ENCODE peak calls at places on chromosomes 7 and 10, in nine cellular contexts. C is colonic mucosa, B is neural progenitor cell, D is psoas muscle, I is left ventricle myocardium inferior, W is bronchial epithelial cell, M is choroid plexus epithelial cell, H is BE2C, E is HCT116. A is an unnamed sample.

GRCh38 chr10:60041489-60042133 is 135.3 kb upstream of the CCDC6 start:
- DNase-seq in B (no peak), M (no peak), I (no peak), H (no peak), C (peak), W (no peak), E (no peak), D (no peak), A (no peak)

GRCh38 chr7:29281782-29282541 is 87.4 kb downstream of the CHN2 start:
- DNase-seq in E (no peak), C (peak), I (peak), W (peak), B (no peak), D (no peak), H (peak), M (peak), A (peak)

GRCh38 chr10:12547301-12547771 is 198.0 kb downstream of the CAMK1D start:
- DNase-seq in M (peak), B (no peak), C (no peak), I (no peak), D (no peak), H (no peak), E (no peak), W (no peak), A (no peak)

GRCh38 chr7:66542528-66543373 is 85.9 kb upstream of the KCTD7 start:
- DNase-seq in E (no peak), D (no peak), W (peak), M (peak), B (no peak), C (no peak), I (no peak), H (no peak), A (peak)

GRCh38 chr7:80858141-80858903 is 60.5 kb downstream of the SEMA3C start:
- DNase-seq in W (peak), M (peak), B (no peak), D (no peak), H (no peak), E (no peak), I (no peak), C (no peak), A (peak)

GRCh38 chr7:150323682-150324365 is 479 bp upstream of the ACTR3C start:
- DNase-seq in W (peak), D (no peak), B (no peak), M (peak), C (peak), H (no peak), I (no peak), E (no peak), A (no peak)

GRCh38 chr10:117075064-117075463 is 63.0 kb downstream of the VAX1 start:
- DNase-seq in W (peak), C (no peak), D (no peak), E (no peak), H (no peak), B (no peak), M (peak), I (no peak), A (peak)

GRCh38 chr10:2933924-2934323 is 133.4 kb upstream of the PFKP start:
- DNase-seq in E (no peak), C (no peak), I (no peak), H (no peak), M (no peak), B (no peak), W (no peak), D (no peak), A (no peak)

GRCh38 chr10:86944471-86944870 is 12.9 kb downstream of the MMRN2 start:
- DNase-seq in W (peak), C (no peak), B (no peak), M (peak), E (no peak), D (no peak), H (no peak), I (no peak), A (peak)

GRCh38 chr7:152761116-152761748 is 1.7 kb downstream of the ACTR3B start:
- DNase-seq in D (no peak), W (peak), B (no peak), C (no peak), H (no peak), I (no peak), M (peak), E (no peak), A (peak)

GRCh38 chr7:76354516-76354915 is 4.3 kb downstream of the YWHAG start:
- DNase-seq in B (no peak), W (no peak), M (no peak), H (no peak), D (no peak), C (no peak), I (no peak), E (no peak), A (no peak)

GRCh38 chr7:142327555-142327954 is 69.7 kb upstream of the PRSS58 start:
- DNase-seq in M (no peak), C (no peak), E (no peak), H (no peak), W (no peak), D (no peak), B (peak), I (no peak), A (no peak)

GRCh38 chr10:118948784-118949183 is 80.7 kb upstream of the NANOS1 start:
- DNase-seq in W (no peak), E (no peak), D (no peak), C (no peak), I (no peak), H (no peak), M (no peak), B (no peak), A (no peak)

GRCh38 chr7:44213872-44214595 is 13.3 kb downstream of the YKT6 start:
- DNase-seq in C (no peak), D (no peak), W (peak), I (no peak), E (peak), M (peak), B (peak), H (no peak), A (peak)

GRCh38 chr10:107986571-107986970 is 822.1 kb upstream of the SORCS1 start:
- DNase-seq in M (no peak), W (no peak), C (no peak), D (no peak), H (no peak), E (no peak), I (no peak), B (no peak), A (peak)

GRCh38 chr10:35572583-35572982 is 32.6 kb upstream of the GJD4 start:
- DNase-seq in C (no peak), I (no peak), M (peak), H (no peak), B (no peak), E (no peak), D (no peak), W (no peak), A (peak)

GRCh38 chr7:38317457-38318037 is 44.1 kb upstream of the TARP start:
- DNase-seq in E (no peak), D (no peak), B (no peak), I (no peak), M (no peak), H (no peak), C (no peak), W (no peak), A (no peak)

GRCh38 chr7:71824356-71824755 is 587.8 kb downstream of the CALN1 start:
- DNase-seq in B (peak), C (no peak), I (no peak), E (no peak), H (no peak), M (peak), D (no peak), W (no peak), A (peak)

GRCh38 chr10:22334414-22335203 is 10.7 kb upstream of the SPAG6 start:
- DNase-seq in E (no peak), D (peak), H (no peak), I (no peak), C (peak), B (peak), M (no peak), W (no peak), A (no peak)

GRCh38 chr10:3542185-3542611 is 242.8 kb downstream of the KLF6 start:
- DNase-seq in E (no peak), C (no peak), M (peak), W (peak), B (no peak), I (no peak), D (peak), H (no peak), A (peak)

GRCh38 chr7:110975476-110975875 is 115.5 kb upstream of the LRRN3 start:
- DNase-seq in E (no peak), I (no peak), B (no peak), W (no peak), H (no peak), C (no peak), M (no peak), D (no peak), A (no peak)

GRCh38 chr7:1520574-1521234 is 9.8 kb upstream of the MAFK start:
- DNase-seq in I (no peak), W (peak), E (peak), H (no peak), D (no peak), C (no peak), M (peak), B (no peak), A (peak)

GRCh38 chr10:96511044-96511945 is 2.4 kb downstream of the TLL2 start:
- DNase-seq in W (peak), D (no peak), I (no peak), B (peak), M (peak), C (peak), E (peak), H (peak), A (peak)

GRCh38 chr7:32256376-32256775 is 186.2 kb upstream of the PDE1C start:
- DNase-seq in H (no peak), E (no peak), I (no peak), D (no peak), W (no peak), M (no peak), C (no peak), B (no peak), A (no peak)

GRCh38 chr10:28250358-28250757 is 52.5 kb downstream of the MPP7 start:
- DNase-seq in C (no peak), M (no peak), H (no peak), I (no peak), D (no peak), B (no peak), W (no peak), E (no peak), A (no peak)

GRCh38 chr7:120114626-120115025 is 158.3 kb upstream of the KCND2 start:
- DNase-seq in H (no peak), W (no peak), C (no peak), D (no peak), M (no peak), I (no peak), E (no peak), B (no peak), A (no peak)

GRCh38 chr10:70523549-70523948 is 45.0 kb downstream of the PALD1 start:
- DNase-seq in M (no peak), I (no peak), C (no peak), E (no peak), D (no peak), B (no peak), H (no peak), W (no peak), A (no peak)

GRCh38 chr7:117323585-117323876 is 673 bp upstream of the WNT2 start:
- DNase-seq in C (no peak), I (no peak), H (no peak), B (peak), E (no peak), W (no peak), D (no peak), M (no peak), A (peak)

GRCh38 chr10:131213651-131214505 is 97.6 kb downstream of the TCERG1L start:
- DNase-seq in C (no peak), E (no peak), B (no peak), M (no peak), D (no peak), H (no peak), W (no peak), I (no peak), A (no peak)

GRCh38 chr7:25025218-25025671 is 45.3 kb upstream of the OSBPL3 start:
- DNase-seq in D (no peak), M (peak), B (no peak), H (no peak), E (no peak), C (no peak), W (peak), I (no peak), A (peak)

GRCh38 chr7:131583430-131583829 is 27.0 kb upstream of the PODXL start:
- DNase-seq in W (no peak), E (no peak), I (no peak), H (no peak), M (no peak), B (no peak), D (no peak), C (no peak), A (no peak)

GRCh38 chr10:56895306-56895705 is 534.2 kb upstream of the ZWINT start:
- DNase-seq in W (no peak), I (no peak), E (no peak), M (no peak), C (no peak), B (no peak), H (no peak), D (no peak), A (no peak)

GRCh38 chr7:38463277-38464224 is 167.6 kb downstream of the AMPH start:
- DNase-seq in M (peak), E (no peak), B (no peak), D (peak), C (peak), H (peak), I (peak), W (peak), A (peak)

GRCh38 chr10:101065479-101066145 is 3.8 kb downstream of the KAZALD1 start:
- DNase-seq in I (no peak), E (no peak), C (peak), B (no peak), W (no peak), M (peak), D (no peak), H (peak), A (peak)

GRCh38 chr10:131354380-131354779 is 42.9 kb upstream of the TCERG1L start:
- DNase-seq in E (no peak), I (no peak), C (no peak), B (peak), W (no peak), D (no peak), M (no peak), H (no peak), A (peak)

GRCh38 chr7:635227-635626 is 91.3 kb upstream of the DNAAF5 start:
- DNase-seq in E (no peak), W (no peak), M (no peak), B (no peak), C (no peak), D (no peak), H (no peak), I (no peak), A (no peak)

GRCh38 chr10:107831772-107832171 is 667.3 kb upstream of the SORCS1 start:
- DNase-seq in I (no peak), E (no peak), H (no peak), B (no peak), M (no peak), W (no peak), D (no peak), C (no peak), A (no peak)

GRCh38 chr10:69446650-69447151 is 4.6 kb upstream of the TSPAN15 start:
- DNase-seq in W (peak), I (no peak), C (peak), H (no peak), B (no peak), D (no peak), M (peak), E (peak), A (peak)

DNA sequence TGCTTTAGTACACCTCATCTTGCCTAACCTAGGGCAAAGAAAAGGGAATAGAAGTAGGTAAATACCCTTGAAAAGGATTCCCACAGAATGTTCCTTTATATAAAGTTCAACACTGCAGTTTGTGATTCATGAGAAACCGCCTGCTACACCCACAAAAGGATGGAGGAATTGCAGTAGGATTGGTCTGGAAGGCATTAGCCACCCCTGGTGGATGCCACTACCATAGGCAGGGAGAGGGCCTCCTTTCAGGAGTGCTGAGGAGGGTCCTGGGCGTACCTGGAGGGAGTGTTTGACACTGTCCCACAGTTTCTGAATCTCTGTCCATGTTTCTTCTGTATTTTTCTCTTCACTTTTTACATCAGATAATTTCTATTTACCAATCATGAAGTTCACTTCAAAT is 221.8 kb upstream of the TMEM72 start:
- DNase-seq in B (peak), H (no peak), E (no peak), I (no peak), C (no peak), D (no peak), M (no peak), W (no peak), A (peak)
- TF ChIP-seq CTCF in B (peak), H (no peak), E (no peak), I (no peak), C (no peak), D (no peak), M (peak), W (no peak), A (peak)

DNA sequence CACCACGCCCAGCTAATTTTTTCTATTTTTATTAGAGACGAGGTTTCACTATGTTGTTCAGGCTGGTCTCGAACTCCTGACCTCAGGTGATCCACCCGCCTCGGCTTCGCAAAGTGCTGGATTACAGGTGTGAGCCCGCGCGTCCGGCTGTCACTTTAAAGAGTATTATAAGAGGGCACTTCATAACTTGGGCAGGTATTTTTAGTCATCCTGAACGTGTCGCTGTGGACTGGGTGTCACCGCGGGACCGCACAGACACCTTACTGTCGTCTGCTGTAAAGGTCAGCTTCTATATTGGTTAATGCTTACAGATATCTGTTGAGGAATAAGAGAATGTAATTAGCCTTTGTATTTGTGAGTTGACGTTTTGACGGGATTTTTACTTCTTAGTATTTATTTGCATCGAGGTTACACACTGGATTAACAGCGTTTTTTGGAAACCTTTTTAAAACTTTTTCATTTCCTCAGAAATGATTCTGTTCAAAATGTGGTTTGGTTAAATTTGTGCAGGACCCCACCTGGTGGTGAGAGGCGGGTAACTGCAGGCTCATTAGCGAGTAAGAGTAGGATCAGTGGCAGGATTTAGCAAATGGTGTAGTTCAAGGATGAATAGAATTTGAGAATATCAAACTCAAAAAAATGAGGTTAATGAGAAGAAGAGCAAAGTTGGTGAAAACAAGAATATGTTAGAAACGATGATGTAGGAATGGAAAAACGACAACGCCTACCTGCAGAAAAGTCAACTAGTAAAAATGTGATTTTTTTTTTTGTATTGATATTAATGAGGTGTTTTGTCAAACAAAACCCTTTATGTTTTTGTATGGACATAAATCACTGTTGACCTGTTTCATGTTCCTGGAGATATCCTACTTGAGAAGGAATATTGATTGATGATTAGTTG is 3.2 kb downstream of the DNAJB6 start:
- DNase-seq in H (peak), C (peak), I (peak), B (peak), D (peak), E (peak), M (peak), W (peak), A (peak)
- H3K4me3 ChIP-seq in H (no peak), C (no peak), I (peak), B (no peak), D (peak), E (peak), M (no peak), W (no peak), A (no peak)

GRCh38 chr10:127813290-127813689 is 76.3 kb downstream of the FOXI2 start:
- DNase-seq in B (peak), D (no peak), C (no peak), I (no peak), M (peak), W (peak), E (peak), H (no peak), A (no peak)
- TF ChIP-seq CTCF in B (peak), D (no peak), C (no peak), I (peak), M (peak), W (no peak), E (peak), H (peak), A (peak)

GRCh38 chr7:93239824-93240223 is 7.7 kb downstream of the VPS50 start:
- DNase-seq in M (no peak), D (no peak), I (no peak), E (no peak), C (no peak), H (no peak), B (no peak), W (no peak), A (no peak)
- H3K4me3 ChIP-seq in M (no peak), D (no peak), I (no peak), E (no peak), C (no peak), H (no peak), B (no peak), W (no peak), A (no peak)

DNA sequence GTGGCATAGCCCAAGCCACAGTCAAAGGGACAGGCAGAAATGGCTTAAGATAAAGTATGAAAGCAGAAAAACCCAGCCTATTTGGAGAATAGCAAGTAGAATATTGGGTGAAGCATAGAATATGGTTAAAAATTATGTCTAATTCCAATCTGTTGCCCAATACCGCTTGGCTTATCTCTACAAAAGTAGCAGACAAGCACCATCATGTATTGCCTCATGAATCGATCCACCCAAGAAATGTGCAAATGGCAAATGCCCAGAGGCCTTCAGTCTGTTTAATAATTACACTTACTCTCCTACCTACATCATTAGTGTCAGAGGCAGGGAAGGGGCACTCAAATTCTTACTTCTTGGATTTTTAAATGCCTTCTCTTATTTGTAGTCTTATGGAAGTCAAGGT is 130.9 kb upstream of the ADAM12 start:
- DNase-seq in E (no peak), D (no peak), B (no peak), M (peak), W (peak), C (no peak), H (no peak), I (no peak), A (no peak)
- TF ChIP-seq CTCF in E (no peak), D (no peak), B (no peak), M (no peak), W (no peak), C (no peak), H (no peak), I (no peak), A (no peak)

DNA sequence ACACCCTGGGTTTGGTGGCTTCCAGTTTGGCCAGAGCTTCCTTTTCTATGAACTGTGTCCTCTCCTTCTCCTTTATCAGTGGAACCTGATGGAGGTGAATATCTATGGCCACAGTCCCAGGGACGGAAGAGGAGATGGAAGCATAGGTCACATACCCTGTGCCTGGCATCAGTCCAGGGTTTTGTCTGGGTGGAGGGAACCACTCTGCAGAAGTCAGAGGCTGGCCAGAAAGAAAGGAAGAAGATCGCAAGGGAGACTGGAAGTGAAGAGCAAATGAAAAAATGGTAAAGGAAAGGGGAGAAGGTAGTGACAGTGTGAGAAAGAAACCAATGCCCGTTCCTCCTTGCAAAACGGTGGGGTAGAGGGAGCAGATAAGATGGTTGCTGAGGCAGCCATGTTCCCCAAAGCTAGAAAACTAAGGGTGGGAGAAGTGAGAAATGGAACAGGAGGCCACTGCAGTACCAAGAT is 77.9 kb upstream of the HECW1 start:
- DNase-seq in B (no peak), D (no peak), H (no peak), C (no peak), W (no peak), I (no peak), E (no peak), M (no peak), A (no peak)
- H3K4me3 ChIP-seq in B (no peak), D (no peak), H (no peak), C (no peak), W (no peak), I (no peak), E (no peak), M (no peak), A (no peak)

A was measured in fibroblast of mammary gland.